ENCODE peak calls at places on chromosomes 5 and 9, in six cellular contexts. One of them, this sample, is unnamed.

GRCh38 chr9:114155967-114156294 is 594 bp downstream of the COL27A1 start:
- DNase-seq in sigmoid colon: no peak
- DNase-seq in astrocyte of the cerebellum: no peak
- DNase-seq in endodermal cell: peak; percentile 78
- DNase-seq in lower lobe of right lung: no peak
- DNase-seq in mucosa of descending colon: no peak
- DNase-seq in this sample: no peak

GRCh38 chr5:88509403-88509802 is 240.8 kb upstream of the TMEM161B start:
- DNase-seq in sigmoid colon: no peak
- DNase-seq in astrocyte of the cerebellum: no peak
- DNase-seq in endodermal cell: no peak
- DNase-seq in lower lobe of right lung: no peak
- DNase-seq in mucosa of descending colon: no peak
- DNase-seq in this sample: no peak

GRCh38 chr5:93572101-93572772 is 8.8 kb downstream of the NR2F1-AS1 start:
- DNase-seq in sigmoid colon: no peak
- DNase-seq in astrocyte of the cerebellum: no peak
- DNase-seq in endodermal cell: peak; percentile 71
- DNase-seq in lower lobe of right lung: no peak
- DNase-seq in mucosa of descending colon: no peak
- DNase-seq in this sample: no peak

GRCh38 chr5:124132843-124133242 is 613.6 kb downstream of the ZNF608 start:
- DNase-seq in sigmoid colon: no peak
- DNase-seq in astrocyte of the cerebellum: no peak
- DNase-seq in endodermal cell: no peak
- DNase-seq in lower lobe of right lung: no peak
- DNase-seq in mucosa of descending colon: no peak
- DNase-seq in this sample: no peak

GRCh38 chr5:169801324-169801777 is 164.3 kb downstream of the DOCK2 start:
- DNase-seq in sigmoid colon: no peak
- DNase-seq in astrocyte of the cerebellum: no peak
- DNase-seq in endodermal cell: no peak
- DNase-seq in lower lobe of right lung: no peak
- DNase-seq in mucosa of descending colon: no peak
- DNase-seq in this sample: no peak

GRCh38 chr9:20831028-20831427 is 147.0 kb downstream of the FOCAD start:
- DNase-seq in sigmoid colon: no peak
- DNase-seq in astrocyte of the cerebellum: no peak
- DNase-seq in endodermal cell: no peak
- DNase-seq in lower lobe of right lung: no peak
- DNase-seq in mucosa of descending colon: no peak
- DNase-seq in this sample: no peak

GRCh38 chr9:127455299-127455992 is 4.1 kb downstream of the LRSAM1 start:
- DNase-seq in sigmoid colon: no peak
- DNase-seq in astrocyte of the cerebellum: no peak
- DNase-seq in endodermal cell: peak; percentile 58
- DNase-seq in lower lobe of right lung: peak; percentile 59
- DNase-seq in mucosa of descending colon: peak; percentile 70
- DNase-seq in this sample: no peak

GRCh38 chr5:89281211-89281610 is 398.2 kb upstream of the MEF2C start:
- DNase-seq in sigmoid colon: no peak
- DNase-seq in astrocyte of the cerebellum: no peak
- DNase-seq in endodermal cell: no peak
- DNase-seq in lower lobe of right lung: no peak
- DNase-seq in mucosa of descending colon: no peak
- DNase-seq in this sample: no peak

GRCh38 chr5:72383280-72384205 is 63.4 kb downstream of the PTCD2 start:
- DNase-seq in sigmoid colon: no peak
- DNase-seq in astrocyte of the cerebellum: no peak
- DNase-seq in endodermal cell: peak; percentile 76
- DNase-seq in lower lobe of right lung: no peak
- DNase-seq in mucosa of descending colon: no peak
- DNase-seq in this sample: no peak

GRCh38 chr5:76152161-76152560 is 69.0 kb downstream of the SV2C start:
- DNase-seq in sigmoid colon: no peak
- DNase-seq in astrocyte of the cerebellum: no peak
- DNase-seq in endodermal cell: no peak
- DNase-seq in lower lobe of right lung: no peak
- DNase-seq in mucosa of descending colon: no peak
- DNase-seq in this sample: no peak

GRCh38 chr5:157855404-157855994 is 3.4 kb downstream of the CLINT1 start:
- DNase-seq in sigmoid colon: peak; percentile 67
- DNase-seq in astrocyte of the cerebellum: peak; percentile 45
- DNase-seq in endodermal cell: peak; percentile 90
- DNase-seq in lower lobe of right lung: no peak
- DNase-seq in mucosa of descending colon: peak; percentile 84
- DNase-seq in this sample: no peak

GRCh38 chr9:134032456-134033222 is 7.4 kb downstream of the BRD3OS start:
- DNase-seq in sigmoid colon: peak; percentile 57
- DNase-seq in astrocyte of the cerebellum: no peak
- DNase-seq in endodermal cell: no peak
- DNase-seq in lower lobe of right lung: no peak
- DNase-seq in mucosa of descending colon: no peak
- DNase-seq in this sample: no peak

GRCh38 chr9:132670359-132670815 is at the start of gene GTF3C4:
- DNase-seq in sigmoid colon: peak; percentile 94
- DNase-seq in astrocyte of the cerebellum: peak; percentile 37
- DNase-seq in endodermal cell: no peak
- DNase-seq in lower lobe of right lung: peak; percentile 92
- DNase-seq in mucosa of descending colon: peak; percentile 93
- DNase-seq in this sample: no peak

GRCh38 chr5:179343902-179344300 is 1.4 kb downstream of the ADAMTS2 start:
- DNase-seq in sigmoid colon: no peak
- DNase-seq in astrocyte of the cerebellum: no peak
- DNase-seq in endodermal cell: peak; percentile 94
- DNase-seq in lower lobe of right lung: no peak
- DNase-seq in mucosa of descending colon: no peak
- DNase-seq in this sample: no peak

GRCh38 chr5:5278815-5279381 is 138.8 kb downstream of the ADAMTS16 start:
- DNase-seq in sigmoid colon: no peak
- DNase-seq in astrocyte of the cerebellum: no peak
- DNase-seq in endodermal cell: no peak
- DNase-seq in lower lobe of right lung: no peak
- DNase-seq in mucosa of descending colon: no peak
- DNase-seq in this sample: no peak

GRCh38 chr9:84436386-84437114 is 96.0 kb upstream of the SLC28A3 start:
- DNase-seq in sigmoid colon: no peak
- DNase-seq in astrocyte of the cerebellum: no peak
- DNase-seq in endodermal cell: no peak
- DNase-seq in lower lobe of right lung: no peak
- DNase-seq in mucosa of descending colon: no peak
- DNase-seq in this sample: no peak

GRCh38 chr9:134403682-134404301 is 77.5 kb downstream of the RXRA start:
- DNase-seq in sigmoid colon: peak; percentile 92
- DNase-seq in astrocyte of the cerebellum: peak; percentile 97
- DNase-seq in endodermal cell: no peak
- DNase-seq in lower lobe of right lung: peak; percentile 86
- DNase-seq in mucosa of descending colon: peak; percentile 69
- DNase-seq in this sample: no peak

GRCh38 chr5:149280802-149281201 is 9.1 kb downstream of the AFAP1L1 start:
- DNase-seq in sigmoid colon: no peak
- DNase-seq in astrocyte of the cerebellum: no peak
- DNase-seq in endodermal cell: no peak
- DNase-seq in lower lobe of right lung: no peak
- DNase-seq in mucosa of descending colon: no peak
- DNase-seq in this sample: no peak

GRCh38 chr9:81264516-81264915 is 424.8 kb downstream of the TLE1 start:
- DNase-seq in sigmoid colon: no peak
- DNase-seq in astrocyte of the cerebellum: peak; percentile 41
- DNase-seq in endodermal cell: no peak
- DNase-seq in lower lobe of right lung: no peak
- DNase-seq in mucosa of descending colon: no peak
- DNase-seq in this sample: no peak

GRCh38 chr5:73940026-73940425 is 314.0 kb downstream of the ARHGEF28 start:
- DNase-seq in sigmoid colon: no peak
- DNase-seq in astrocyte of the cerebellum: no peak
- DNase-seq in endodermal cell: no peak
- DNase-seq in lower lobe of right lung: no peak
- DNase-seq in mucosa of descending colon: no peak
- DNase-seq in this sample: no peak

GRCh38 chr9:89453452-89453851 is 44.5 kb downstream of the SEMA4D start:
- DNase-seq in sigmoid colon: no peak
- DNase-seq in astrocyte of the cerebellum: no peak
- DNase-seq in endodermal cell: no peak
- DNase-seq in lower lobe of right lung: no peak
- DNase-seq in mucosa of descending colon: no peak
- DNase-seq in this sample: no peak

GRCh38 chr5:130975847-130976246 is 189.2 kb downstream of the HINT1 start:
- DNase-seq in sigmoid colon: no peak
- DNase-seq in astrocyte of the cerebellum: no peak
- DNase-seq in endodermal cell: no peak
- DNase-seq in lower lobe of right lung: no peak
- DNase-seq in mucosa of descending colon: peak; percentile 30
- DNase-seq in this sample: no peak

GRCh38 chr9:137453643-137454081 is 5.5 kb downstream of the NSMF start:
- DNase-seq in sigmoid colon: peak; percentile 93
- DNase-seq in astrocyte of the cerebellum: no peak
- DNase-seq in endodermal cell: peak; percentile 95
- DNase-seq in lower lobe of right lung: peak; percentile 87
- DNase-seq in mucosa of descending colon: peak; percentile 84
- DNase-seq in this sample: no peak

GRCh38 chr9:14992516-14992915 is 82.3 kb upstream of the FREM1 start:
- DNase-seq in sigmoid colon: no peak
- DNase-seq in astrocyte of the cerebellum: no peak
- DNase-seq in endodermal cell: peak; percentile 45
- DNase-seq in lower lobe of right lung: no peak
- DNase-seq in mucosa of descending colon: no peak
- DNase-seq in this sample: no peak

GRCh38 chr5:179275941-179276837 is 69.1 kb downstream of the ADAMTS2 start:
- DNase-seq in sigmoid colon: peak; percentile 94
- DNase-seq in astrocyte of the cerebellum: peak; percentile 77
- DNase-seq in endodermal cell: no peak
- DNase-seq in lower lobe of right lung: peak; percentile 59
- DNase-seq in mucosa of descending colon: peak; percentile 55
- DNase-seq in this sample: peak; percentile 81

GRCh38 chr5:51416149-51416548 is 32.9 kb downstream of the ISL1 start:
- DNase-seq in sigmoid colon: no peak
- DNase-seq in astrocyte of the cerebellum: no peak
- DNase-seq in endodermal cell: no peak
- DNase-seq in lower lobe of right lung: no peak
- DNase-seq in mucosa of descending colon: no peak
- DNase-seq in this sample: no peak

GRCh38 chr5:115561176-115561575 is 16.6 kb upstream of the FEM1C start:
- DNase-seq in sigmoid colon: no peak
- DNase-seq in astrocyte of the cerebellum: no peak
- DNase-seq in endodermal cell: no peak
- DNase-seq in lower lobe of right lung: no peak
- DNase-seq in mucosa of descending colon: no peak
- DNase-seq in this sample: no peak

GRCh38 chr9:99607852-99608448 is 213.7 kb upstream of the NR4A3 start:
- DNase-seq in sigmoid colon: no peak
- DNase-seq in astrocyte of the cerebellum: no peak
- DNase-seq in endodermal cell: peak; percentile 62
- DNase-seq in lower lobe of right lung: no peak
- DNase-seq in mucosa of descending colon: no peak
- DNase-seq in this sample: peak; percentile 10

GRCh38 chr9:133576591-133577462 is 32.4 kb downstream of the FAM163B start:
- DNase-seq in sigmoid colon: no peak
- DNase-seq in astrocyte of the cerebellum: no peak
- DNase-seq in endodermal cell: no peak
- DNase-seq in lower lobe of right lung: no peak
- DNase-seq in mucosa of descending colon: no peak
- DNase-seq in this sample: no peak

GRCh38 chr9:113299800-113300292 is 3.3 kb downstream of the RNF183 start:
- DNase-seq in sigmoid colon: no peak
- DNase-seq in astrocyte of the cerebellum: no peak
- DNase-seq in endodermal cell: no peak
- DNase-seq in lower lobe of right lung: no peak
- DNase-seq in mucosa of descending colon: peak; percentile 83
- DNase-seq in this sample: no peak

DNA sequence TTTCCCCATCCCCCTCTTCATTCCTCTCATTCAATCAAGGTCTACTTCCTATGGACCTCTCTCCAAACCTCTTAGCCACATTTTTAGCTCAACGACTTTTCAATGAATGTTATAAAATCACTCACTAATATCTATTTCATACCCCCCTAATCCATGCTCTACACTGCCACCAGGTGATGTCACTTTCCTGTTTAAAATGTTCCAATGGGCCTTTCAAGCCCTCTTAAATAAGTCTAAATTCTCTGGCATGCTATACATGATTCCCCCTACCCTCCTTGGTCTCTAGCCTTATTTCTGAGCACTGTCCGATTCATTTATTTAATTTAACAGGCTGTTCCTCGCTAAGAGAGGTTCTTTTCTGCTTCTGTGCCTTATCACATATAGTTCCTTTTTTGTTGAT is 9.3 kb downstream of the ABHD17B start:
- DNase-seq in sigmoid colon: no peak
- DNase-seq in astrocyte of the cerebellum: no peak
- DNase-seq in endodermal cell: no peak
- DNase-seq in lower lobe of right lung: no peak
- DNase-seq in mucosa of descending colon: no peak
- DNase-seq in this sample: no peak
- TF ChIP-seq CTCF in sigmoid colon: no peak
- TF ChIP-seq CTCF in astrocyte of the cerebellum: no peak
- TF ChIP-seq CTCF in endodermal cell: peak; percentile 20
- TF ChIP-seq CTCF in lower lobe of right lung: no peak
- TF ChIP-seq CTCF in mucosa of descending colon: no peak
- TF ChIP-seq CTCF in this sample: no peak

GRCh38 chr9:5470816-5471215 is 20.5 kb downstream of the CD274 start:
- DNase-seq in sigmoid colon: no peak
- DNase-seq in astrocyte of the cerebellum: no peak
- DNase-seq in endodermal cell: no peak
- DNase-seq in lower lobe of right lung: no peak
- DNase-seq in mucosa of descending colon: no peak
- DNase-seq in this sample: no peak
- H3K4me3 ChIP-seq in sigmoid colon: no peak overlapping the region
- H3K4me3 ChIP-seq in astrocyte of the cerebellum: no peak overlapping the region
- H3K4me3 ChIP-seq in endodermal cell: no peak overlapping the region
- H3K4me3 ChIP-seq in lower lobe of right lung: no peak overlapping the region
- H3K4me3 ChIP-seq in mucosa of descending colon: no peak overlapping the region
- H3K4me3 ChIP-seq in this sample: no peak overlapping the region

DNA sequence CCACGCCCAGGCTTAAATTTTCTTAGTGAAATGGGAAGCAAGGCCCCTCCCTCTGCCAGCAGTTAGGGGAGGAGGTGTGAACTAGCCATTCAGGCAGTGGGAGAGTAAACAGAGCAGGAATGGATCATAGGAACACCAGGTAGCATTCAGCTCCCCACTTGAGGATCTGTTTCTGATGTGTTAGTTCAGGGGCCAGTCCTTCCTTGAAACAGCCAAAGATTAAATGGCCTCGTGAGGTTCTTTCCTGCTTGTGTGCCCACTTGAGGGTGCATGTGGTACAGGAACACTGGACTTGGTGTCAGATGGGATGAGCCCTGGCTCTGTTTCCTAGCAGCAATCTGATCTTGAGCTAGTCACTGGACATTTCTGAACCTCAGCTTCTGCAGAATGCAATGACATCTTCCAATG is 21.2 kb downstream of the FAXDC2 start:
- DNase-seq in sigmoid colon: peak; percentile 15
- DNase-seq in astrocyte of the cerebellum: no peak
- DNase-seq in endodermal cell: peak; percentile 80
- DNase-seq in lower lobe of right lung: no peak
- DNase-seq in mucosa of descending colon: peak; percentile 42
- DNase-seq in this sample: no peak
- TF ChIP-seq CTCF in sigmoid colon: no peak
- TF ChIP-seq CTCF in astrocyte of the cerebellum: no peak
- TF ChIP-seq CTCF in endodermal cell: no peak
- TF ChIP-seq CTCF in lower lobe of right lung: no peak
- TF ChIP-seq CTCF in mucosa of descending colon: no peak
- TF ChIP-seq CTCF in this sample: no peak

GRCh38 chr5:177366528-177367322 is 9.0 kb downstream of the RGS14 start:
- DNase-seq in sigmoid colon: peak; percentile 97
- DNase-seq in astrocyte of the cerebellum: peak; percentile 37
- DNase-seq in endodermal cell: peak; percentile 98
- DNase-seq in lower lobe of right lung: peak; percentile 91
- DNase-seq in mucosa of descending colon: peak; percentile 87
- DNase-seq in this sample: no peak
- H3K4me3 ChIP-seq in sigmoid colon: peak overlapping the region; percentile 50
- H3K4me3 ChIP-seq in astrocyte of the cerebellum: peak overlapping the region; percentile 35
- H3K4me3 ChIP-seq in endodermal cell: peak overlapping the region; percentile 78
- H3K4me3 ChIP-seq in lower lobe of right lung: peak overlapping the region; percentile 63
- H3K4me3 ChIP-seq in mucosa of descending colon: no peak overlapping the region
- H3K4me3 ChIP-seq in this sample: peak overlapping the region; percentile 58

This sample was measured in epithelial cell of proximal tubule.